ENCODE peak calls at places on chromosomes 2 and 18, in four cellular contexts. One of them, this sample, is unnamed.
A peak's percentile ranks its signal among the peaks of the same experiment; 100 is the strongest.

GRCh38 chr2:33137331-33137730 is 190.6 kb downstream of the LTBP1 start:
- DNase-seq in fibroblast of pulmonary artery: no peak
- DNase-seq in endothelial cell: no peak
- DNase-seq in NB4: no peak
- DNase-seq in this sample: no peak

GRCh38 chr2:237866119-237866621 is 6.7 kb downstream of the RAMP1 start:
- DNase-seq in endothelial cell: no peak
- DNase-seq in fibroblast of pulmonary artery: peak; percentile 64
- DNase-seq in NB4: no peak
- DNase-seq in this sample: no peak

GRCh38 chr2:68849579-68850030 is 21.6 kb downstream of the BMP10 start:
- DNase-seq in endothelial cell: no peak
- DNase-seq in fibroblast of pulmonary artery: peak; percentile 83
- DNase-seq in NB4: no peak
- DNase-seq in this sample: no peak

GRCh38 chr2:230589497-230590015 is 123.1 kb upstream of the CAB39 start:
- DNase-seq in NB4: peak; percentile 60
- DNase-seq in fibroblast of pulmonary artery: no peak
- DNase-seq in endothelial cell: no peak
- DNase-seq in this sample: no peak

GRCh38 chr2:186068154-186068826 is 329.7 kb downstream of the FSIP2 start:
- DNase-seq in NB4: peak; percentile 29
- DNase-seq in fibroblast of pulmonary artery: no peak
- DNase-seq in endothelial cell: no peak
- DNase-seq in this sample: no peak

GRCh38 chr2:182372661-182373060 is 54.2 kb downstream of the PDE1A start:
- DNase-seq in endothelial cell: no peak
- DNase-seq in NB4: no peak
- DNase-seq in fibroblast of pulmonary artery: peak; percentile 91
- DNase-seq in this sample: no peak

GRCh38 chr2:10433948-10434884 is 13.9 kb downstream of the ODC1 start:
- DNase-seq in endothelial cell: no peak
- DNase-seq in fibroblast of pulmonary artery: no peak
- DNase-seq in NB4: peak; percentile 19
- DNase-seq in this sample: no peak

GRCh38 chr2:199798881-199799580 is 52.0 kb downstream of the FTCDNL1 start:
- DNase-seq in fibroblast of pulmonary artery: peak; percentile 38
- DNase-seq in endothelial cell: no peak
- DNase-seq in NB4: no peak
- DNase-seq in this sample: no peak

GRCh38 chr2:241695676-241696075 is 6.2 kb upstream of the ING5 start:
- DNase-seq in fibroblast of pulmonary artery: no peak
- DNase-seq in NB4: no peak
- DNase-seq in endothelial cell: no peak
- DNase-seq in this sample: no peak

GRCh38 chr2:178449700-178450573 is 1.0 kb downstream of the PRKRA start:
- DNase-seq in NB4: peak; percentile 26
- DNase-seq in endothelial cell: no peak
- DNase-seq in fibroblast of pulmonary artery: no peak
- DNase-seq in this sample: no peak

GRCh38 chr2:85649201-85650190 is 18.5 kb downstream of the SFTPB start:
- DNase-seq in NB4: no peak
- DNase-seq in endothelial cell: no peak
- DNase-seq in fibroblast of pulmonary artery: peak; percentile 39
- DNase-seq in this sample: no peak

GRCh38 chr2:127570282-127571250 is 35.1 kb downstream of the MYO7B start:
- DNase-seq in endothelial cell: no peak
- DNase-seq in NB4: no peak
- DNase-seq in fibroblast of pulmonary artery: no peak
- DNase-seq in this sample: no peak

GRCh38 chr2:241855888-241856422 is 2.7 kb downstream of the PDCD1 start:
- DNase-seq in fibroblast of pulmonary artery: no peak
- DNase-seq in endothelial cell: no peak
- DNase-seq in NB4: no peak
- DNase-seq in this sample: no peak

GRCh38 chr2:95231723-95232122 is 24.4 kb downstream of the ZNF892 start:
- DNase-seq in fibroblast of pulmonary artery: peak; percentile 78
- DNase-seq in endothelial cell: peak; percentile 89
- DNase-seq in NB4: peak; percentile 93
- DNase-seq in this sample: peak; percentile 22

GRCh38 chr2:239093487-239093886 is 245.6 kb downstream of the TWIST2 start:
- DNase-seq in endothelial cell: no peak
- DNase-seq in fibroblast of pulmonary artery: no peak
- DNase-seq in NB4: no peak
- DNase-seq in this sample: no peak

GRCh38 chr2:209878701-209879100 is 107.1 kb downstream of the UNC80 start:
- DNase-seq in endothelial cell: no peak
- DNase-seq in NB4: no peak
- DNase-seq in fibroblast of pulmonary artery: no peak
- DNase-seq in this sample: no peak

GRCh38 chr2:20304411-20304810 is 46.2 kb downstream of the PUM2 start:
- DNase-seq in NB4: no peak
- DNase-seq in fibroblast of pulmonary artery: peak; percentile 14
- DNase-seq in endothelial cell: no peak
- DNase-seq in this sample: no peak

GRCh38 chr2:46878886-46879285 is 36.7 kb downstream of the MCFD2 start:
- DNase-seq in endothelial cell: no peak
- DNase-seq in fibroblast of pulmonary artery: peak; percentile 57
- DNase-seq in NB4: no peak
- DNase-seq in this sample: no peak

GRCh38 chr18:45998244-45998643 is 31.1 kb upstream of the EPG5 start:
- DNase-seq in fibroblast of pulmonary artery: no peak
- DNase-seq in endothelial cell: no peak
- DNase-seq in NB4: no peak
- DNase-seq in this sample: no peak

GRCh38 chr2:26740890-26741302 is 23.2 kb upstream of the SLC35F6 start:
- DNase-seq in NB4: peak; percentile 21
- DNase-seq in fibroblast of pulmonary artery: no peak
- DNase-seq in endothelial cell: no peak
- DNase-seq in this sample: no peak

GRCh38 chr2:120205901-120206581 is 17.2 kb downstream of the TMEM185B start:
- DNase-seq in NB4: peak; percentile 53
- DNase-seq in fibroblast of pulmonary artery: peak; percentile 10
- DNase-seq in endothelial cell: peak; percentile 78
- DNase-seq in this sample: no peak

GRCh38 chr18:9113468-9114149 is 11.1 kb downstream of the NDUFV2 start:
- DNase-seq in NB4: no peak
- DNase-seq in fibroblast of pulmonary artery: no peak
- DNase-seq in endothelial cell: no peak
- DNase-seq in this sample: no peak

GRCh38 chr2:95730813-95731212 is 139.0 kb downstream of the TRIM43 start:
- DNase-seq in endothelial cell: no peak
- DNase-seq in NB4: peak; percentile 18
- DNase-seq in fibroblast of pulmonary artery: no peak
- DNase-seq in this sample: no peak

GRCh38 chr2:209208211-209208610 is 215.6 kb upstream of the MAP2 start:
- DNase-seq in endothelial cell: peak; percentile 54
- DNase-seq in fibroblast of pulmonary artery: peak; percentile 12
- DNase-seq in NB4: peak; percentile 61
- DNase-seq in this sample: no peak

GRCh38 chr18:32576296-32576916 is 105.7 kb upstream of the GAREM1 start:
- DNase-seq in fibroblast of pulmonary artery: peak; percentile 36
- DNase-seq in endothelial cell: peak; percentile 64
- DNase-seq in NB4: peak; percentile 27
- DNase-seq in this sample: no peak
- TF ChIP-seq CTCF in fibroblast of pulmonary artery: peak; percentile 50
- TF ChIP-seq CTCF in endothelial cell: no peak
- TF ChIP-seq CTCF in NB4: peak; percentile 36
- TF ChIP-seq CTCF in this sample: peak; percentile 21

GRCh38 chr2:105521176-105521575 is 122.3 kb upstream of the FHL2 start:
- DNase-seq in fibroblast of pulmonary artery: peak; percentile 57
- DNase-seq in endothelial cell: no peak
- DNase-seq in NB4: no peak
- DNase-seq in this sample: no peak
- TF ChIP-seq CTCF in fibroblast of pulmonary artery: peak; percentile 35
- TF ChIP-seq CTCF in endothelial cell: peak; percentile 71
- TF ChIP-seq CTCF in NB4: no peak
- TF ChIP-seq CTCF in this sample: peak; percentile 31

DNA sequence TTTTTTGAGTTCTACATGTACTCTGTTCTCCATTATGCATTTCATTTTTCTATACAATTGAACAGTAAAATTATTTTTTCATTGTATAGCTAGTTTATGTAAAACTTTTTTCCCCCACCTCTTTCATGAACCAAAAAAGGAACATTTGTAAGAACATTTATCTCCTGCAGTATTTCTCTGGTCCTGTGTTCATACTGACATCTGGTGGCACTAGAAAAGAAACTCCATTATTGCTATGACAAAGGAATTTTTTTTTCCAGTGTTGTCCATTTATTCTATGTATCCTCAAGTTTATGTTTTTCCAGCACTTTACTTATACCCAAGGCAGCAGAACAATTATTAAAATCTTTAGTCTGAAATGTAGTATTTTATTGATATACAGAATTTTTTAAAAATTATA is 27.4 kb upstream of the CHAC2 start:
- DNase-seq in endothelial cell: no peak
- DNase-seq in NB4: peak; percentile 42
- DNase-seq in fibroblast of pulmonary artery: peak; percentile 73
- DNase-seq in this sample: no peak
- TF ChIP-seq CTCF in endothelial cell: no peak
- TF ChIP-seq CTCF in NB4: no peak
- TF ChIP-seq CTCF in fibroblast of pulmonary artery: peak; percentile 51
- TF ChIP-seq CTCF in this sample: peak; percentile 50

GRCh38 chr2:211879323-211879722 is 659.3 kb downstream of the ERBB4 start:
- DNase-seq in NB4: peak; percentile 3
- DNase-seq in endothelial cell: no peak
- DNase-seq in fibroblast of pulmonary artery: peak; percentile 11
- DNase-seq in this sample: no peak
- TF ChIP-seq CTCF in NB4: no peak
- TF ChIP-seq CTCF in endothelial cell: no peak
- TF ChIP-seq CTCF in fibroblast of pulmonary artery: peak; percentile 17
- TF ChIP-seq CTCF in this sample: peak; percentile 47

GRCh38 chr2:108944601-108945241 is 44.3 kb downstream of the EDAR start:
- DNase-seq in endothelial cell: no peak
- DNase-seq in NB4: no peak
- DNase-seq in fibroblast of pulmonary artery: no peak
- DNase-seq in this sample: no peak
- TF ChIP-seq CTCF in endothelial cell: no peak
- TF ChIP-seq CTCF in NB4: no peak
- TF ChIP-seq CTCF in fibroblast of pulmonary artery: peak; percentile 5
- TF ChIP-seq CTCF in this sample: no peak

DNA sequence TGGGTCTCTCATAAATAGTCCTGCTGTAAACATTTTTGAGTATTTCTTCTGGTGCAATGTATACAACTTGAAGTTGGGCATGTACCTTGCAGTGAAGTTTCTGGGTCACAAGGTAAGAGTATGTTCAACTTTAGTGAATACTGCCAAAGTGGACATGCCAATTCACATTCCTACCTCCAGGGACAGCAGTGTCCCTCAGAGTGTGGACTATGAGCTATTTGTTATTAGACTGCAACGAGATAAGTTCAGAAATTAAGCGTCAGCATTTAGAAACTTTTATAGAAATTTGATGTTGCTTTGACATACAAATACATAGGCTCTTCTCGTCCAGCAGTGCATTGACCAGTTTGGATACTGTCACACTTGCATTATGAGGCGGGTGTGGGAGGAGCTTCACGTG is 7.2 kb upstream of the ACKR3 start:
- DNase-seq in NB4: no peak
- DNase-seq in fibroblast of pulmonary artery: peak; percentile 14
- DNase-seq in endothelial cell: no peak
- DNase-seq in this sample: no peak
- TF ChIP-seq CTCF in NB4: peak; percentile 8
- TF ChIP-seq CTCF in fibroblast of pulmonary artery: peak; percentile 40
- TF ChIP-seq CTCF in endothelial cell: peak; percentile 88
- TF ChIP-seq CTCF in this sample: peak; percentile 34

DNA sequence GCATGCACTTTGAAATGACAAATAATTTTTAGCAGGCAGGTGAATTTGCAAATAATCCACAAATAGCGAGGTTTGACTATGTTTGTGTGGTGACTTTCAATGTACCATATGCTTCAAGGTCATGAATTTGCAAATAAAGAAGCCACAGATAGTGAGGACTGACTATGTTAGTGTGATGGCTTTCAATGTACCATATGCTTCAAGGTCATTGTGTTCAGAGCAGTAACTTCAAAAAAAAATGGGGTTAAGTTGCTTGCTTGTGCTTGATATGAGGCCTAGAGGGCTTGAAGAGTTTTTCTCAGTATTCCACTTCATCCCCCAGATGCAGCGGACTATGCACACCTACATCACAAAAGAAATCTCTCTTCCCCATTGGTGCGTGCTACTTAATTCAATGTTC is 602.9 kb upstream of the LRRTM4 start:
- DNase-seq in NB4: no peak
- DNase-seq in fibroblast of pulmonary artery: no peak
- DNase-seq in endothelial cell: no peak
- DNase-seq in this sample: no peak
- TF ChIP-seq CTCF in NB4: no peak
- TF ChIP-seq CTCF in fibroblast of pulmonary artery: no peak
- TF ChIP-seq CTCF in endothelial cell: no peak
- TF ChIP-seq CTCF in this sample: no peak

GRCh38 chr2:171253279-171253678 is 92.6 kb upstream of the TLK1 start:
- DNase-seq in fibroblast of pulmonary artery: no peak
- DNase-seq in NB4: no peak
- DNase-seq in endothelial cell: no peak
- DNase-seq in this sample: no peak

GRCh38 chr2:171249689-171250088 is 89.0 kb upstream of the TLK1 start:
- DNase-seq in fibroblast of pulmonary artery: no peak
- DNase-seq in endothelial cell: no peak
- DNase-seq in NB4: no peak
- DNase-seq in this sample: no peak

GRCh38 chr2:171248205-171248662 is 87.5 kb upstream of the TLK1 start:
- DNase-seq in NB4: peak; percentile 64
- DNase-seq in fibroblast of pulmonary artery: no peak
- DNase-seq in endothelial cell: no peak
- DNase-seq in this sample: no peak

GRCh38 chr2:171254666-171255065 is 94.0 kb upstream of the TLK1 start:
- DNase-seq in fibroblast of pulmonary artery: no peak
- DNase-seq in endothelial cell: no peak
- DNase-seq in NB4: no peak
- DNase-seq in this sample: no peak

DNA sequence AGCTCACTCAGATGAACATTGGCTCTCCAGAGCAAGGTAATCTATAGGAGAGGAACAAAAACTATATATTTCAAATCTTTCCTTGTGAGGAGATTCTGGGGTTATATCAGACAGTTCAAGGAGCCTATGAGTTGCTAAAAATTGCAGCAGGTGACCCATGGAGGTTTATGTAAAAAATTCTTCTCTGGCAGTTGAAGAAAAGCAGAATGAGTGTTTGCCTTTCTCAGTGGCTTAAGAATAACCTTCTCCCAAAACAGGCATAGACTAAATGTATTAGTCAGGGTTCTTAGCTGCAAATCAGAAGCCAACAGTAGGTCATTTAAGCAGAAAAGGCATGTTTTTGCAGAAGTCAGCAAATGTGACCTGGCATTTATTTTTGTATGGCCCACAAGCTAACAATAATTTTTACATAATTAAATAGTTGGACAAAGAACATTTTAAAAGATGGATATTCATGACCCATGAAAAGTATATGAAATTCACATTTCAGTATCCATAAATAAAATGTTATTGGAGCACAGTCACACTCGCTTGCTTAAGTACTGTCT is 93.3 kb upstream of the TLK1 start:
- DNase-seq in endothelial cell: no peak
- DNase-seq in fibroblast of pulmonary artery: no peak
- DNase-seq in NB4: no peak
- DNase-seq in this sample: no peak
- TF ChIP-seq CTCF in endothelial cell: peak; percentile 17
- TF ChIP-seq CTCF in fibroblast of pulmonary artery: no peak
- TF ChIP-seq CTCF in NB4: no peak
- TF ChIP-seq CTCF in this sample: no peak